ENCODE peak calls at places on chromosomes 4 and X, in eight cellular contexts. H is A549, U is uterus, C is heart right ventricle, R is choroid plexus epithelial cell, O is GM23338, E is dorsolateral prefrontal cortex, X is bronchial epithelial cell. T is an unnamed sample.

GRCh38 chr4:95556460-95556859 is 7.7 kb upstream of the UNC5C start:
- DNase-seq in R (peak; percentile 58), U (no peak), O (no peak), X (peak; percentile 78), H (no peak), E (no peak), C (no peak), T (no peak)

GRCh38 chr4:40334591-40335507 is at the start of gene CHRNA9:
- DNase-seq in E (no peak), X (no peak), R (no peak), C (no peak), H (no peak), U (no peak), O (peak; percentile 59), T (no peak)

GRCh38 chr4:117549624-117550023 is 464.2 kb upstream of the TRAM1L1 start:
- DNase-seq in R (no peak), E (no peak), O (no peak), X (no peak), H (no peak), C (no peak), U (no peak), T (no peak)

GRCh38 chr4:31647776-31648175 is 927.6 kb downstream of the PCDH7 start:
- DNase-seq in X (peak; percentile 89), E (no peak), R (no peak), C (no peak), O (no peak), U (no peak), H (no peak), T (no peak)

GRCh38 chr4:51995647-51996046 is 24.5 kb downstream of the LRRC66 start:
- DNase-seq in H (no peak), U (no peak), R (no peak), E (no peak), O (peak; percentile 35), C (no peak), X (no peak), T (no peak)

GRCh38 chr4:740656-741282 is 35.1 kb downstream of the PCGF3 start:
- DNase-seq in U (no peak), X (no peak), E (no peak), R (no peak), C (no peak), H (no peak), O (no peak), T (peak; percentile 16)

GRCh38 chr4:84722720-84723119 is 139.8 kb downstream of the CDS1 start:
- DNase-seq in H (no peak), U (no peak), C (no peak), X (no peak), R (no peak), E (no peak), O (no peak), T (no peak)

GRCh38 chr4:7006411-7006810 is 36.8 kb upstream of the TADA2B start:
- DNase-seq in R (no peak), X (no peak), O (no peak), H (no peak), C (no peak), U (no peak), E (no peak), T (no peak)

GRCh38 chrX:121256653-121257052 is 209.2 kb downstream of the GLUD2 start:
- DNase-seq in C (no peak), O (no peak), U (no peak), X (peak; percentile 5), H (no peak), E (no peak), R (no peak), T (no peak)

GRCh38 chr4:27248829-27249228 is 388.2 kb downstream of the STIM2 start:
- DNase-seq in C (no peak), E (no peak), U (no peak), O (no peak), H (no peak), R (no peak), X (no peak), T (no peak)

GRCh38 chrX:110104078-110104477 is 101.2 kb downstream of the TMEM164 start:
- DNase-seq in R (no peak), C (no peak), E (no peak), X (no peak), O (no peak), H (no peak), U (no peak), T (no peak)

GRCh38 chr4:159366966-159367365 is 264.1 kb downstream of the RAPGEF2 start:
- DNase-seq in U (no peak), E (no peak), X (peak; percentile 47), R (no peak), H (peak; percentile 6), C (no peak), O (no peak), T (no peak)

GRCh38 chrX:49266536-49267445 is 2.3 kb upstream of the FOXP3 start:
- DNase-seq in R (no peak), O (no peak), H (no peak), E (no peak), C (no peak), U (no peak), X (no peak), T (no peak)

GRCh38 chrX:39152106-39152649 is 350.9 kb downstream of the MID1IP1 start:
- DNase-seq in E (no peak), O (peak; percentile 62), R (peak; percentile 4), U (no peak), C (peak; percentile 27), H (peak; percentile 14), X (no peak), T (no peak)

GRCh38 chrX:10197597-10198210 is 40.9 kb downstream of the CLCN4 start:
- DNase-seq in H (no peak), U (no peak), C (no peak), O (peak; percentile 9), X (peak; percentile 55), E (no peak), R (peak; percentile 74), T (no peak)

GRCh38 chr4:147683172-147683571 is 791 bp downstream of the PRMT9 start:
- DNase-seq in O (peak; percentile 11), X (peak; percentile 17), E (no peak), H (no peak), U (no peak), C (no peak), R (peak; percentile 52), T (no peak)

GRCh38 chrX:150781711-150782110 is 88.5 kb downstream of the MTMR1 start:
- DNase-seq in E (no peak), R (no peak), O (no peak), C (no peak), X (no peak), U (no peak), H (no peak), T (no peak)

DNA sequence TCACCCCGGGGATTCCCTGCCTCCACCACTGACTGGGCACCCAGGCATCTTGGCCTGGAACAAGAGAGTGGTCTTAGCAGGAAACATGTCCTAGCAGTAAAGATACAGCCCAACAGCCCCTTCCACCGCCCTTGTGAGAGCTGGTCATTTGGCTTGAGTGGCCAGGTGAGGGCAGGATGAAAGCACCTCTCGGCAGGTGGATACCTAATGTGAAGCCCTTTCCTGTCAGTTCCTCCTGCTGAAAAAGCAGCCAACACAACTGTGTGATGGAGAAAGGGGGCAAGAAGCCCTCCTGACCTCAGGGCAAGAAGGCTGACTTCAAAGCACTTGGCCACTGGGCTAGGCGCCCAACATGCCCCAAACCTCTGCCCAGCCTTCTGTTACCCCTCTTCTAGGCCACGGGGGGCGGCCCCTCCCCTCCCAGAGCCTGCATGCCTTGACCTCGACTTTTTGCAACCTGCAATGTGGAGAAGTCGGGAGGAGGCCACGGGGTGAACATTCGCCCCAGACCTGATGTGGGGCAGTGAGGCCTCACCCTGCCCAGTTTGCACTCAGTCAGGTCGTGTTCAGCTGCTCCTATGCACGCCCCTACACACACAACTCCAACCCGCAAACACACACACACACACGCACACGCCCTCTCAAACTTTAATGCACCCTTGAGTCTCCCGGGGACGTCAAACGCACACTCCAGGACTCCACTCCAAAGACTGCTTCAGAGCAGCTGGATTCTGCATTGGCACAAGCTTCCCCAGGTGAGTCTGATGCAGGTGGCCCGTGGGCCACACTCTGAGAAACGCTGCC is 1.1 kb downstream of the LGI2 start:
- DNase-seq in O (peak; percentile 28), E (no peak), H (no peak), C (no peak), X (no peak), U (no peak), R (no peak), T (no peak)
- H3K4me3 ChIP-seq in O (peak overlapping the region; percentile 77), E (peak overlapping the region; percentile 62), H (peak overlapping the region; percentile 61), C (peak overlapping the region; percentile 64), X (no peak overlapping the region), U (peak overlapping the region; percentile 56), R (no peak overlapping the region), T (no peak overlapping the region)

GRCh38 chr4:77952399-77952974 is 89.9 kb downstream of the MRPL1 start:
- DNase-seq in H (no peak), U (no peak), O (no peak), R (no peak), E (no peak), C (no peak), X (no peak), T (no peak)
- TF ChIP-seq CTCF in H (no peak), U (no peak), O (no peak), R (no peak), E (no peak), C (no peak), X (no peak), T (no peak)

GRCh38 chr4:2008671-2008920 is 178 bp downstream of the NELFA start:
- DNase-seq in C (no peak), U (no peak), X (no peak), O (peak; percentile 48), R (no peak), E (no peak), H (no peak), T (no peak)
- H3K4me3 ChIP-seq in C (peak overlapping the region; percentile 100), U (peak overlapping the region; percentile 71), X (peak overlapping the region; percentile 100), O (peak overlapping the region; percentile 96), R (peak overlapping the region; percentile 100), E (peak overlapping the region; percentile 93), H (peak overlapping the region; percentile 88), T (peak overlapping the region; percentile 100)

DNA sequence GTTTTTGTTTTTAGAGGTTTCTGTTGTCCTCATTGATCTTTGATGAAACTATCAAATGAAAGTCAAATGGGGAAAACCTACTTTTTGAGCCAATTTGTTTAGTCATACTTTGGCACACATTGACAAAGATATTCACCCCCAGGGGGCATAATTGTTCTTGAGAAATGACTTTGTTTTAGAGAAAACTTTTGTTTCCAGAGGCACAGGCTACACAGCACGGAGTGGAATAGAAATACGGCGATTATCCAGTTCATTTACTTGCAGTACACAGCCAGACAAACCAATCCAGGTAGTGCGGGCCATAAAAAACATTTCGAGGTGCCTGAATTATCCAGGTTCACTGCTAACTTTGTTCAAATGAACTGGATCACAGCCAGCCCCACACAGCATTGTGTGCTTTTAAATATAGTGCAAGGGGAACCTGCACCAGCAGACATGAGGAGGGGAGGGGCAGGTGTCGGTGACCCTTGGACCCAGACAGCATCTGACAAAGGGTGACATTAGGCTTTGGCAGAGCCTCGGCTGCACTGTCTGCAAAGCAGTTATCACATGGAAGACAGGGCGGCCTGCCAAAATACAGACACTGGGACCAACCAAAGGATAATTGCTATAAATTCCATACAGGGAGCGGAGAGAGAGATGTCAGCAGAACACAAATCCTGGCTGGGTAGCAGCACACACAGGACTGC is 179.6 kb upstream of the NOCT start:
- DNase-seq in C (peak; percentile 50), X (peak; percentile 29), R (peak; percentile 55), H (peak; percentile 3), O (no peak), U (no peak), E (no peak), T (no peak)
- TF ChIP-seq CTCF in C (peak; percentile 9), X (no peak), R (peak; percentile 11), H (no peak), O (no peak), U (no peak), E (no peak), T (no peak)

T was measured in AG04449.